ENCODE peak calls at places on chromosomes 16 and 17, in six cellular contexts. One of them, this sample, is unnamed.

GRCh38 chr16:88007321-88007731 is 56.1 kb downstream of the BANP start:
- DNase-seq in psoas muscle: no peak
- DNase-seq in colonic mucosa: no peak
- DNase-seq in uterus: no peak
- DNase-seq in heart right ventricle: no peak
- DNase-seq in lower lobe of right lung: no peak
- DNase-seq in this sample: no peak

GRCh38 chr16:477287-477686 is 50.2 kb upstream of the CAPN15 start:
- DNase-seq in psoas muscle: no peak
- DNase-seq in colonic mucosa: no peak
- DNase-seq in uterus: no peak
- DNase-seq in heart right ventricle: peak; percentile 43
- DNase-seq in lower lobe of right lung: no peak
- DNase-seq in this sample: no peak

GRCh38 chr16:265711-266110 is 10.0 kb downstream of the RGS11 start:
- DNase-seq in heart right ventricle: no peak
- DNase-seq in uterus: no peak
- DNase-seq in lower lobe of right lung: no peak
- DNase-seq in colonic mucosa: no peak
- DNase-seq in psoas muscle: no peak
- DNase-seq in this sample: no peak

GRCh38 chr16:23016372-23016771 is 132.9 kb downstream of the USP31 start:
- DNase-seq in uterus: no peak
- DNase-seq in psoas muscle: no peak
- DNase-seq in lower lobe of right lung: no peak
- DNase-seq in colonic mucosa: peak; percentile 54
- DNase-seq in heart right ventricle: no peak
- DNase-seq in this sample: no peak

GRCh38 chr17:15894913-15895658 is 49.8 kb upstream of the ADORA2B start:
- DNase-seq in lower lobe of right lung: no peak
- DNase-seq in colonic mucosa: no peak
- DNase-seq in heart right ventricle: no peak
- DNase-seq in uterus: no peak
- DNase-seq in psoas muscle: no peak
- DNase-seq in this sample: no peak

GRCh38 chr16:85104821-85105391 is 7.4 kb downstream of the CIBAR2 start:
- DNase-seq in lower lobe of right lung: peak; percentile 72
- DNase-seq in heart right ventricle: no peak
- DNase-seq in uterus: no peak
- DNase-seq in psoas muscle: peak; percentile 38
- DNase-seq in colonic mucosa: no peak
- DNase-seq in this sample: no peak

GRCh38 chr16:74936902-74937560 is 47.9 kb downstream of the WDR59 start:
- DNase-seq in heart right ventricle: no peak
- DNase-seq in colonic mucosa: no peak
- DNase-seq in psoas muscle: no peak
- DNase-seq in uterus: no peak
- DNase-seq in lower lobe of right lung: no peak
- DNase-seq in this sample: no peak

GRCh38 chr16:2692251-2692947 is 10.1 kb downstream of the KCTD5 start:
- DNase-seq in lower lobe of right lung: no peak
- DNase-seq in heart right ventricle: peak; percentile 53
- DNase-seq in psoas muscle: peak; percentile 57
- DNase-seq in uterus: no peak
- DNase-seq in colonic mucosa: no peak
- DNase-seq in this sample: no peak

GRCh38 chr17:6948562-6948961 is 47.3 kb upstream of the ALOX12 start:
- DNase-seq in uterus: no peak
- DNase-seq in psoas muscle: no peak
- DNase-seq in colonic mucosa: no peak
- DNase-seq in heart right ventricle: peak; percentile 13
- DNase-seq in lower lobe of right lung: no peak
- DNase-seq in this sample: no peak

GRCh38 chr17:64507418-64507766 is 615 bp downstream of the CEP95 start:
- DNase-seq in heart right ventricle: peak; percentile 18
- DNase-seq in colonic mucosa: peak; percentile 44
- DNase-seq in lower lobe of right lung: no peak
- DNase-seq in psoas muscle: peak; percentile 19
- DNase-seq in uterus: no peak
- DNase-seq in this sample: peak; percentile 81

DNA sequence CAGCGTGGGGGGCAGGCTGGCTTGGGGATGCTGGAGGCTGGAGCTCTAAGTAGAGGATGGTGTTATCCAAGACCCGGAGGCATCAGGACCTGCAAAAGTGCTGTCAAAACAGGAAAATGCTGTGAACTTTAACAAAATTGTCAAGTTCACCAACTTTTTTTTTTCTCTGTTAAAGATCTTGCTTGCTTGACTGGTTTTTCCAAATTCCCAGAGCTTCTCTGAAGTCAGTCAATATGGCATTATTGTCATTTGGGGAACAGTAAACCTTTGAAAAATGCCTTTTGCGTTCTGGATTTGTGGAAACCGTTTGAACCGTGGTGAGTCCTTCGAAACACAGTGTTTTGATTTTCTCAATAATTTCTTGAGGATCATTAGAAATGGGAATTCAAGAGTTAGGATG is 189.6 kb upstream of the NLRP1 start:
- DNase-seq in lower lobe of right lung: no peak
- DNase-seq in heart right ventricle: no peak
- DNase-seq in psoas muscle: no peak
- DNase-seq in colonic mucosa: no peak
- DNase-seq in uterus: no peak
- DNase-seq in this sample: no peak
- H3K27me3 ChIP-seq in lower lobe of right lung: peaks cover 24% of the 10 kb centered on the region
- H3K27me3 ChIP-seq in heart right ventricle: no peaks in the 10 kb centered on the region
- H3K27me3 ChIP-seq in psoas muscle: peaks cover 19% of the 10 kb centered on the region
- H3K27me3 ChIP-seq in colonic mucosa: no peaks in the 10 kb centered on the region
- H3K27me3 ChIP-seq in uterus: no peaks in the 10 kb centered on the region
- H3K27me3 ChIP-seq in this sample: no peaks in the 10 kb centered on the region

GRCh38 chr17:3817851-3818605 is 17.0 kb upstream of the ITGAE start:
- DNase-seq in colonic mucosa: no peak
- DNase-seq in heart right ventricle: no peak
- DNase-seq in psoas muscle: no peak
- DNase-seq in uterus: no peak
- DNase-seq in lower lobe of right lung: no peak
- DNase-seq in this sample: no peak
- H3K36me3 ChIP-seq in colonic mucosa: peaks cover 20% of the 10 kb centered on the region
- H3K36me3 ChIP-seq in heart right ventricle: peaks cover 78% of the 10 kb centered on the region
- H3K36me3 ChIP-seq in psoas muscle: peaks cover 8% of the 10 kb centered on the region
- H3K36me3 ChIP-seq in uterus: no peaks in the 10 kb centered on the region
- H3K36me3 ChIP-seq in lower lobe of right lung: peaks cover 100% of the 10 kb centered on the region
- H3K36me3 ChIP-seq in this sample: peaks cover 73% of the 10 kb centered on the region

DNA sequence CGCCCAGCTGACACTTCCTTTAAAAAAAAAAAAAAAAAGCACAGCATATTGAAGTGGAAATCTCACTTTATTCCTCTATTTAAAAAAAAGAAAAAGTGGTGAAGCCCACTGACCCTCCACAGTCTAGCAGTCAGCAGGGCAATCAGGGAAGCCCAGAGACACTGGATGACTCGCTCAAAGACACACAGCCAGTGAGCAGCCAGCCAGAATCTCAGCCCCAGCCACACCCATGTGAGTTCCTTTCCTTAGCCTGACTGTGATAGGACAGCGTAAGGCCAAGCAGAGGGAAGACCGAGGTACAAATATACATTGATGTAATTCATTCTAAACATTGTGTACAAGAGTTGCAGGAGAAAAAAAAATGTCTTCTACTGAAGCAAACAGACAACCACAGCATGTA is 22.5 kb downstream of the XPO6 start:
- DNase-seq in psoas muscle: no peak
- DNase-seq in colonic mucosa: peak; percentile 24
- DNase-seq in lower lobe of right lung: peak; percentile 60
- DNase-seq in heart right ventricle: no peak
- DNase-seq in uterus: no peak
- DNase-seq in this sample: no peak
- H3K4me1 ChIP-seq in psoas muscle: peaks cover 18% of the 10 kb centered on the region
- H3K4me1 ChIP-seq in colonic mucosa: peaks cover 7% of the 10 kb centered on the region
- H3K4me1 ChIP-seq in lower lobe of right lung: peaks cover 69% of the 10 kb centered on the region
- H3K4me1 ChIP-seq in heart right ventricle: peaks cover 95% of the 10 kb centered on the region
- H3K4me1 ChIP-seq in uterus: peaks cover 6% of the 10 kb centered on the region
- H3K4me1 ChIP-seq in this sample: peaks cover 13% of the 10 kb centered on the region

GRCh38 chr17:49980703-49981197 is 11.8 kb downstream of the DLX4 start:
- DNase-seq in psoas muscle: no peak
- DNase-seq in colonic mucosa: no peak
- DNase-seq in lower lobe of right lung: no peak
- DNase-seq in heart right ventricle: no peak
- DNase-seq in uterus: no peak
- DNase-seq in this sample: peak; percentile 63
- H3K27me3 ChIP-seq in psoas muscle: peaks cover 44% of the 10 kb centered on the region
- H3K27me3 ChIP-seq in colonic mucosa: no peaks in the 10 kb centered on the region
- H3K27me3 ChIP-seq in lower lobe of right lung: peaks cover 44% of the 10 kb centered on the region
- H3K27me3 ChIP-seq in heart right ventricle: no peaks in the 10 kb centered on the region
- H3K27me3 ChIP-seq in uterus: no peaks in the 10 kb centered on the region
- H3K27me3 ChIP-seq in this sample: no peaks in the 10 kb centered on the region

GRCh38 chr16:50771366-50771765 is 29.5 kb downstream of the CYLD start:
- DNase-seq in lower lobe of right lung: no peak
- DNase-seq in psoas muscle: no peak
- DNase-seq in colonic mucosa: no peak
- DNase-seq in uterus: no peak
- DNase-seq in heart right ventricle: no peak
- DNase-seq in this sample: no peak

GRCh38 chr16:50778284-50779163 is 36.6 kb downstream of the CYLD start:
- DNase-seq in lower lobe of right lung: no peak
- DNase-seq in uterus: no peak
- DNase-seq in psoas muscle: no peak
- DNase-seq in heart right ventricle: no peak
- DNase-seq in colonic mucosa: no peak
- DNase-seq in this sample: no peak

GRCh38 chr16:50776042-50776441 is 34.2 kb downstream of the CYLD start:
- DNase-seq in colonic mucosa: no peak
- DNase-seq in uterus: no peak
- DNase-seq in psoas muscle: no peak
- DNase-seq in heart right ventricle: no peak
- DNase-seq in lower lobe of right lung: no peak
- DNase-seq in this sample: no peak

GRCh38 chr16:50774405-50774804 is 32.5 kb downstream of the CYLD start:
- DNase-seq in psoas muscle: no peak
- DNase-seq in heart right ventricle: no peak
- DNase-seq in colonic mucosa: no peak
- DNase-seq in uterus: no peak
- DNase-seq in lower lobe of right lung: no peak
- DNase-seq in this sample: no peak

GRCh38 chr16:50774960-50775359 is 33.1 kb downstream of the CYLD start:
- DNase-seq in heart right ventricle: no peak
- DNase-seq in uterus: no peak
- DNase-seq in psoas muscle: no peak
- DNase-seq in lower lobe of right lung: no peak
- DNase-seq in colonic mucosa: no peak
- DNase-seq in this sample: no peak
- H3K36me3 ChIP-seq in heart right ventricle: peaks cover 22% of the 10 kb centered on the region
- H3K36me3 ChIP-seq in uterus: no peaks in the 10 kb centered on the region
- H3K36me3 ChIP-seq in psoas muscle: peaks cover under 1% of the 10 kb centered on the region
- H3K36me3 ChIP-seq in lower lobe of right lung: peaks cover 41% of the 10 kb centered on the region
- H3K36me3 ChIP-seq in colonic mucosa: no peaks in the 10 kb centered on the region
- H3K36me3 ChIP-seq in this sample: no peaks in the 10 kb centered on the region

GRCh38 chr17:49574283-49574892 is 1.3 kb upstream of the NXPH3 start:
- DNase-seq in colonic mucosa: no peak
- DNase-seq in uterus: peak; percentile 47
- DNase-seq in heart right ventricle: no peak
- DNase-seq in lower lobe of right lung: peak; percentile 46
- DNase-seq in psoas muscle: no peak
- DNase-seq in this sample: no peak

GRCh38 chr17:49573510-49574282 is 2.0 kb upstream of the NXPH3 start:
- DNase-seq in heart right ventricle: no peak
- DNase-seq in psoas muscle: no peak
- DNase-seq in colonic mucosa: no peak
- DNase-seq in lower lobe of right lung: peak; percentile 33
- DNase-seq in uterus: no peak
- DNase-seq in this sample: no peak

GRCh38 chr17:49572226-49572625 is 3.4 kb upstream of the NXPH3 start:
- DNase-seq in colonic mucosa: no peak
- DNase-seq in psoas muscle: no peak
- DNase-seq in uterus: no peak
- DNase-seq in lower lobe of right lung: peak; percentile 22
- DNase-seq in heart right ventricle: no peak
- DNase-seq in this sample: no peak

GRCh38 chr17:49571764-49572163 is 3.9 kb upstream of the NXPH3 start:
- DNase-seq in lower lobe of right lung: no peak
- DNase-seq in colonic mucosa: no peak
- DNase-seq in psoas muscle: no peak
- DNase-seq in uterus: no peak
- DNase-seq in heart right ventricle: no peak
- DNase-seq in this sample: no peak

GRCh38 chr17:49572806-49573420 is 2.8 kb upstream of the NXPH3 start:
- DNase-seq in psoas muscle: no peak
- DNase-seq in heart right ventricle: no peak
- DNase-seq in uterus: no peak
- DNase-seq in lower lobe of right lung: peak; percentile 20
- DNase-seq in colonic mucosa: no peak
- DNase-seq in this sample: no peak
- H3K4me1 ChIP-seq in psoas muscle: no peaks in the 10 kb centered on the region
- H3K4me1 ChIP-seq in heart right ventricle: peaks cover 43% of the 10 kb centered on the region
- H3K4me1 ChIP-seq in uterus: peaks cover 3% of the 10 kb centered on the region
- H3K4me1 ChIP-seq in lower lobe of right lung: peaks cover 51% of the 10 kb centered on the region
- H3K4me1 ChIP-seq in colonic mucosa: peaks cover 9% of the 10 kb centered on the region
- H3K4me1 ChIP-seq in this sample: peaks cover 8% of the 10 kb centered on the region

DNA sequence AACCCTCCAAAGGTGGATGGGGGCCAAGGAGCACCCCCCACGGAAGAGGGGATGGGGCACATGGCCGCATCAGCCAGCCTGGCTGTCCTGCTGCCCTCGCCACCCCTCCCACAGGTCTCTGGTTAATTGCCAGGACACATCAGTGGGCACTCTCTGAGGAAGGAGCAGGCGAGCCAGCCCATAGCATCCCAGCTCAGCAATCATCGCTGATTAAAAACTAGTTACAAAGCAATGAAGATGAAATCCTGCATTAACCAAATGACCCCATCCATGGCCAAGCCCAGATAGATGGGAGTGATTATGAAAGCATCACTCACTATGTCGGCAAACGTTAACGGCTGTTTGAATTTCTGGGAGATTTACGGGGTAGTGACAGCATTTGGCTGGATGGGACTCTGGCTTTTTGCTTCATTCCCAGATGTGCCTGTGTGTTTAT is 45.3 kb downstream of the CCDC182 start:
- DNase-seq in heart right ventricle: no peak
- DNase-seq in colonic mucosa: no peak
- DNase-seq in lower lobe of right lung: no peak
- DNase-seq in uterus: no peak
- DNase-seq in psoas muscle: no peak
- DNase-seq in this sample: no peak
- H3K27me3 ChIP-seq in heart right ventricle: no peaks in the 10 kb centered on the region
- H3K27me3 ChIP-seq in colonic mucosa: no peaks in the 10 kb centered on the region
- H3K27me3 ChIP-seq in lower lobe of right lung: no peaks in the 10 kb centered on the region
- H3K27me3 ChIP-seq in uterus: no peaks in the 10 kb centered on the region
- H3K27me3 ChIP-seq in psoas muscle: no peaks in the 10 kb centered on the region
- H3K27me3 ChIP-seq in this sample: no peaks in the 10 kb centered on the region

GRCh38 chr16:26627958-26628357 is 438.8 kb upstream of the C16orf82 start:
- DNase-seq in lower lobe of right lung: no peak
- DNase-seq in colonic mucosa: no peak
- DNase-seq in uterus: no peak
- DNase-seq in psoas muscle: no peak
- DNase-seq in heart right ventricle: no peak
- DNase-seq in this sample: no peak
- H3K36me3 ChIP-seq in lower lobe of right lung: no peaks in the 10 kb centered on the region
- H3K36me3 ChIP-seq in colonic mucosa: no peaks in the 10 kb centered on the region
- H3K36me3 ChIP-seq in uterus: no peaks in the 10 kb centered on the region
- H3K36me3 ChIP-seq in psoas muscle: no peaks in the 10 kb centered on the region
- H3K36me3 ChIP-seq in heart right ventricle: no peaks in the 10 kb centered on the region
- H3K36me3 ChIP-seq in this sample: no peaks in the 10 kb centered on the region

GRCh38 chr17:70098030-70098429 is 23.0 kb downstream of the KCNJ16 start:
- DNase-seq in heart right ventricle: no peak
- DNase-seq in lower lobe of right lung: no peak
- DNase-seq in colonic mucosa: no peak
- DNase-seq in psoas muscle: no peak
- DNase-seq in uterus: no peak
- DNase-seq in this sample: no peak
- H3K4me1 ChIP-seq in heart right ventricle: peaks cover 14% of the 10 kb centered on the region
- H3K4me1 ChIP-seq in lower lobe of right lung: no peaks in the 10 kb centered on the region
- H3K4me1 ChIP-seq in colonic mucosa: no peaks in the 10 kb centered on the region
- H3K4me1 ChIP-seq in psoas muscle: no peaks in the 10 kb centered on the region
- H3K4me1 ChIP-seq in uterus: no peaks in the 10 kb centered on the region
- H3K4me1 ChIP-seq in this sample: no peaks in the 10 kb centered on the region

GRCh38 chr17:77692571-77693161 is 265.8 kb upstream of the TNRC6C start:
- DNase-seq in lower lobe of right lung: no peak
- DNase-seq in uterus: no peak
- DNase-seq in heart right ventricle: no peak
- DNase-seq in colonic mucosa: peak; percentile 14
- DNase-seq in psoas muscle: no peak
- DNase-seq in this sample: no peak
- H3K27me3 ChIP-seq in lower lobe of right lung: peaks cover 61% of the 10 kb centered on the region
- H3K27me3 ChIP-seq in uterus: no peaks in the 10 kb centered on the region
- H3K27me3 ChIP-seq in heart right ventricle: no peaks in the 10 kb centered on the region
- H3K27me3 ChIP-seq in colonic mucosa: peaks cover 13% of the 10 kb centered on the region
- H3K27me3 ChIP-seq in psoas muscle: peaks cover 37% of the 10 kb centered on the region
- H3K27me3 ChIP-seq in this sample: peaks cover 39% of the 10 kb centered on the region